ENCODE peak calls at places on chromosome 4, in four cellular contexts. E, M, T and Q are unnamed samples.

GRCh38 chr4:73698217-73698616 is 42.2 kb upstream of the CXCL8 start:
- DNase-seq in T (no peak), M (no peak), E (no peak), Q (no peak)

GRCh38 chr4:162727232-162727631 is 439.5 kb downstream of the NAF1 start:
- DNase-seq in T (no peak), M (no peak), E (no peak), Q (no peak)

GRCh38 chr4:130632731-130633604 is 1537.0 kb downstream of the C4orf33 start:
- DNase-seq in T (no peak), M (no peak), E (no peak), Q (no peak)

GRCh38 chr4:148444296-148445070 is 2.3 kb upstream of the NR3C2 start:
- DNase-seq in M (peak; percentile 28), T (peak; percentile 75), E (peak; percentile 36), Q (peak; percentile 66)

GRCh38 chr4:8837181-8837811 is 34.3 kb downstream of the HMX1 start:
- DNase-seq in M (no peak), E (no peak), T (no peak), Q (no peak)

GRCh38 chr4:165368114-165368513 is 10.7 kb upstream of the CPE start:
- DNase-seq in E (no peak), M (peak; percentile 17), T (no peak), Q (no peak)

GRCh38 chr4:140188975-140189374 is 35.0 kb upstream of the MAML3 start:
- DNase-seq in M (no peak), E (no peak), T (peak; percentile 74), Q (no peak)

GRCh38 chr4:88750369-88750768 is 52.7 kb upstream of the NAP1L5 start:
- DNase-seq in E (no peak), M (no peak), T (no peak), Q (no peak)

GRCh38 chr4:2662598-2662997 is 93.5 kb downstream of the TNIP2 start:
- DNase-seq in T (no peak), E (no peak), M (no peak), Q (no peak)

GRCh38 chr4:2798399-2799301 is 5.8 kb downstream of the SH3BP2 start:
- DNase-seq in E (no peak), M (no peak), T (peak; percentile 92), Q (peak; percentile 83)

GRCh38 chr4:7684294-7684693 is 249.6 kb upstream of the PSAPL1 start:
- DNase-seq in M (no peak), E (no peak), T (no peak), Q (no peak)

GRCh38 chr4:53196872-53197759 is 168.7 kb downstream of the SCFD2 start:
- DNase-seq in M (peak; percentile 36), T (peak; percentile 9), E (no peak), Q (no peak)

GRCh38 chr4:78596111-78596742 is 44.7 kb downstream of the ANXA3 start:
- DNase-seq in E (no peak), T (no peak), M (no peak), Q (no peak)

GRCh38 chr4:20603671-20604313 is 96.5 kb upstream of the PACRGL start:
- DNase-seq in T (no peak), M (no peak), E (no peak), Q (no peak)

GRCh38 chr4:21304061-21304541 is 603.8 kb downstream of the PACRGL start:
- DNase-seq in T (peak; percentile 28), E (no peak), M (no peak), Q (no peak)